ENCODE peak calls at places on chromosomes 4 and X, in four cellular contexts. I, S, Z and R are unnamed samples.

GRCh38 chrX:108516184-108516583 is 76.5 kb downstream of the COL4A5 start:
- DNase-seq in I (peak; percentile 37), S (no peak), Z (no peak), R (no peak)

GRCh38 chr4:135838889-135839288 is 1637.3 kb upstream of the PABPC4L start:
- DNase-seq in I (peak; percentile 38), S (no peak), Z (no peak), R (no peak)

GRCh38 chrX:37060999-37061398 is 52.8 kb downstream of the FAM47C start:
- DNase-seq in I (peak; percentile 42), S (no peak), Z (no peak), R (peak; percentile 43)

GRCh38 chrX:68833855-68834331 is 5.1 kb downstream of the EFNB1 start:
- DNase-seq in I (no peak), S (no peak), Z (no peak), R (no peak)

GRCh38 chr4:187606581-187606980 is 389.0 kb upstream of the ZFP42 start:
- DNase-seq in I (peak; percentile 72), S (no peak), Z (no peak), R (peak; percentile 48)

GRCh38 chrX:288561-288991 is 7.4 kb downstream of the PLCXD1 start:
- DNase-seq in I (no peak), S (no peak), Z (no peak), R (no peak)

GRCh38 chr4:123750044-123750443 is 353.4 kb downstream of the SPRY1 start:
- DNase-seq in I (no peak), S (no peak), Z (no peak), R (no peak)

GRCh38 chrX:53440101-53440500 is 5.9 kb upstream of the HSD17B10 start:
- DNase-seq in I (no peak), S (no peak), Z (no peak), R (no peak)

GRCh38 chr4:41622816-41623215 is 84.9 kb downstream of the LIMCH1 start:
- DNase-seq in I (no peak), S (no peak), Z (no peak), R (no peak)

GRCh38 chr4:8228319-8229250 is 29.5 kb downstream of the SH3TC1 start:
- DNase-seq in I (peak; percentile 80), S (no peak), Z (peak; percentile 70), R (no peak)

GRCh38 chr4:113952452-113953029 is 26.9 kb downstream of the ARSJ start:
- DNase-seq in I (peak; percentile 69), S (no peak), Z (no peak), R (peak; percentile 65)

GRCh38 chrX:46838482-46838857 is 1.6 kb downstream of the RP2 start:
- DNase-seq in I (peak; percentile 44), S (no peak), Z (no peak), R (no peak)

GRCh38 chr4:142615324-142615665 is 230.8 kb downstream of the INPP4B start:
- DNase-seq in I (peak; percentile 36), S (no peak), Z (no peak), R (no peak)

GRCh38 chr4:139403457-139403856 is 50.5 kb upstream of the RAB33B start:
- DNase-seq in I (no peak), S (no peak), Z (no peak), R (no peak)

GRCh38 chr4:143482753-143483362 is 30.6 kb upstream of the SMARCA5 start:
- DNase-seq in I (peak; percentile 80), S (no peak), Z (no peak), R (peak; percentile 35)

GRCh38 chrX:24369816-24370215 is 9.4 kb downstream of the SUPT20HL1 start:
- DNase-seq in I (no peak), S (no peak), Z (no peak), R (no peak)
- TF ChIP-seq CTCF in I (no peak), S (no peak), Z (no peak), R (no peak)

GRCh38 chrX:78658851-78659744 is at the start of gene RTL3:
- DNase-seq in I (peak; percentile 56), S (no peak), Z (no peak), R (no peak)
- TF ChIP-seq CTCF in I (no peak), S (no peak), Z (no peak), R (no peak)

DNA sequence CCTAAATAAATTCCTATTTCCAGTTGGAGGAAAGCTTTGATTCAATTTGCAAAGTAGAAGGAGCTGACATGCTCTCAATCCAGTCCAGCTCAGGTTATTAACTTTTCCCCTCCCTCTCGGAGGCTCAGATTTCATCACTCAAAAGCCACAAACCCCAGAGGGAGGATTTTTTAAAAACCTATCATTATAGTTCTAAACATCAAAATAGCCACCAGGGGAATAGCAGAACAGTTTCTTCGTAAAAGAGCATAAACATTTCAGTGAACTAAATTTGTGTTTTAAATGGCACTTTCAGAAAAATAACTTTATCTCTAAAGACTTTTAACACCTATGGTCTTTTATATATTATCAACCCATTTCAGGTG is 8.8 kb downstream of the GPRIN3 start:
- DNase-seq in I (peak; percentile 43), S (no peak), Z (no peak), R (no peak)
- TF ChIP-seq CTCF in I (no peak), S (no peak), Z (no peak), R (no peak)

GRCh38 chr4:69896530-69897116 is 34.2 kb upstream of the CSN1S1 start:
- DNase-seq in I (peak; percentile 62), S (no peak), Z (no peak), R (no peak)
- TF ChIP-seq CTCF in I (peak; percentile 5), S (peak; percentile 34), Z (no peak), R (peak; percentile 74)

GRCh38 chr4:85233516-85233915 is 241.4 kb upstream of the ARHGAP24 start:
- DNase-seq in I (no peak), S (no peak), Z (no peak), R (no peak)

GRCh38 chr4:85222561-85222960 is 252.4 kb upstream of the ARHGAP24 start:
- DNase-seq in I (no peak), S (no peak), Z (no peak), R (no peak)

DNA sequence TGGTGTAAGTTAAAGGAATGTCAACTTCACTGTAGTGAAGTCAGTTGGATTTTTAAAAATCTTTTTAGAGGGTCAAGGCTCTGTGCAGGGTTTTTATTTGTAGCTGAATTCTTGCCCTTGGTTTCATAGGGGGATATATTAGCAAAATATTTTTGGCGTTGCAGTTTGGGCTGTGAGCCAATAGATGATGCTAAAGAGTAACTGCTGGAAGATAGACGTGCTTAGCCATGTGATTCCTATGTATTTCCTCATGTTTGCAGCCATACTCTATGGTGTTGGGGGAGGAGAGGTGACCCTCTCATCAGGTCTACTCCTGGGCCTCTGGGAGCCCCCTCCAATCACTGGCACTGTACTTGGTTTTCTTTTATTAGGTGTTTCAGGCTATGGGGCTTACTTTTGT is 246.7 kb upstream of the ARHGAP24 start:
- DNase-seq in I (no peak), S (no peak), Z (no peak), R (no peak)
- TF ChIP-seq CTCF in I (no peak), S (no peak), Z (no peak), R (no peak)

GRCh38 chrX:39528161-39528560 is 569.6 kb downstream of the BCOR start:
- DNase-seq in I (no peak), S (no peak), Z (no peak), R (no peak)
- TF ChIP-seq CTCF in I (no peak), S (no peak), Z (no peak), R (no peak)

GRCh38 chrX:98296129-98296528 is 1412.4 kb downstream of the RPA4 start:
- DNase-seq in I (no peak), S (no peak), Z (no peak), R (no peak)

GRCh38 chrX:98289726-98290125 is 1406.0 kb downstream of the RPA4 start:
- DNase-seq in I (no peak), S (no peak), Z (no peak), R (no peak)

GRCh38 chrX:98299785-98300184 is 1416.1 kb downstream of the RPA4 start:
- DNase-seq in I (peak; percentile 13), S (no peak), Z (no peak), R (no peak)

GRCh38 chrX:98294310-98294709 is 1410.6 kb downstream of the RPA4 start:
- DNase-seq in I (no peak), S (no peak), Z (no peak), R (no peak)
- TF ChIP-seq CTCF in I (no peak), S (no peak), Z (no peak), R (no peak)

DNA sequence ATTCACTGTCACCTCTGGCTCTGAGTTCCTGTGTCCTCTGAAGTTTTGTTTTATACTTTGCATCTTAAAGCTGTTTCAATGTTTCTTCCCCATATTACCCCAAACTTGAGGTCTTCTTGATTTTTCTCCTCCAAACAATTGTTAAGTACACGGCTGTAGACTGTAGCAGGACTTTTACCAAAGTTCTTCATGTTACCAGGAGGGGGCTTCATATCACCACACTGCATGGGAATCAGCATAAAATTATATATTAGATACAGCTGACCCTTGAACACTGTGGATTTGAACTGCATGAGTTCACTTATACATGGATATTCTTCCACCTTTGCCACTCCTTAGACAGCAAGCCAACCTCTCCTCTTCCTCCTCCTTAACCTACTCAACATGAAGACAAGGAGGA is 56.6 kb downstream of the SPATA18 start:
- DNase-seq in I (no peak), S (no peak), Z (no peak), R (no peak)
- TF ChIP-seq CTCF in I (peak; percentile 14), S (no peak), Z (no peak), R (peak; percentile 20)

GRCh38 chr4:28354874-28355273 is 1494.2 kb downstream of the STIM2 start:
- DNase-seq in I (no peak), S (no peak), Z (no peak), R (no peak)

GRCh38 chr4:28362169-28362568 is 1501.5 kb downstream of the STIM2 start:
- DNase-seq in I (no peak), S (no peak), Z (no peak), R (no peak)

GRCh38 chr4:28360681-28361080 is 1500.0 kb downstream of the STIM2 start:
- DNase-seq in I (no peak), S (no peak), Z (no peak), R (no peak)

GRCh38 chr4:28357985-28358384 is 1497.3 kb downstream of the STIM2 start:
- DNase-seq in I (peak; percentile 37), S (peak; percentile 20), Z (no peak), R (peak; percentile 8)
- TF ChIP-seq CTCF in I (peak; percentile 12), S (peak; percentile 31), Z (no peak), R (no peak)